ENCODE peak calls at places on chromosome 22, in eight cellular contexts. One of them, this sample, is unnamed. For H3K36me3 and H3K27me3, the result is how much of the 10 kb centered on the place peaks cover.

GRCh38 chr22:39135092-39135896 is 17.2 kb downstream of the CBX7 start:
- DNase-seq in spleen: peak
- DNase-seq in GM23248: peak
- DNase-seq in pancreas: peak
- DNase-seq in heart left ventricle: peak
- DNase-seq in Caco-2: peak
- DNase-seq in tibial nerve: no peak
- DNase-seq in colonic mucosa: no peak
- DNase-seq in this sample: no peak

GRCh38 chr22:48579915-48580279 is 1247.8 kb downstream of the BRD1 start:
- DNase-seq in colonic mucosa: no peak
- DNase-seq in GM23248: no peak
- DNase-seq in tibial nerve: no peak
- DNase-seq in Caco-2: no peak
- DNase-seq in heart left ventricle: peak
- DNase-seq in pancreas: no peak
- DNase-seq in spleen: no peak
- DNase-seq in this sample: no peak

GRCh38 chr22:39728236-39728860 is 157.8 kb downstream of the CACNA1I start:
- DNase-seq in heart left ventricle: no peak
- DNase-seq in pancreas: no peak
- DNase-seq in spleen: no peak
- DNase-seq in Caco-2: no peak
- DNase-seq in tibial nerve: no peak
- DNase-seq in colonic mucosa: no peak
- DNase-seq in GM23248: no peak
- DNase-seq in this sample: no peak

GRCh38 chr22:39089928-39090327 is 7.1 kb upstream of the APOBEC3H start:
- DNase-seq in tibial nerve: no peak
- DNase-seq in spleen: no peak
- DNase-seq in heart left ventricle: no peak
- DNase-seq in Caco-2: no peak
- DNase-seq in GM23248: peak
- DNase-seq in pancreas: no peak
- DNase-seq in colonic mucosa: no peak
- DNase-seq in this sample: no peak

GRCh38 chr22:27518583-27519437 is 282.7 kb downstream of the MN1 start:
- DNase-seq in pancreas: no peak
- DNase-seq in Caco-2: no peak
- DNase-seq in GM23248: peak
- DNase-seq in heart left ventricle: no peak
- DNase-seq in tibial nerve: no peak
- DNase-seq in colonic mucosa: no peak
- DNase-seq in spleen: no peak
- DNase-seq in this sample: no peak

GRCh38 chr22:37569009-37569920 is 9.0 kb downstream of the CDC42EP1 start:
- DNase-seq in tibial nerve: no peak
- DNase-seq in colonic mucosa: peak
- DNase-seq in GM23248: no peak
- DNase-seq in Caco-2: peak
- DNase-seq in heart left ventricle: no peak
- DNase-seq in spleen: no peak
- DNase-seq in pancreas: peak
- DNase-seq in this sample: no peak

GRCh38 chr22:23212061-23213030 is 32.0 kb downstream of the BCR start:
- DNase-seq in spleen: peak
- DNase-seq in GM23248: no peak
- DNase-seq in tibial nerve: no peak
- DNase-seq in heart left ventricle: no peak
- DNase-seq in Caco-2: no peak
- DNase-seq in pancreas: no peak
- DNase-seq in colonic mucosa: no peak
- DNase-seq in this sample: no peak

GRCh38 chr22:45268167-45268957 is 16.4 kb upstream of the UPK3A start:
- DNase-seq in pancreas: peak
- DNase-seq in colonic mucosa: no peak
- DNase-seq in GM23248: peak
- DNase-seq in spleen: peak
- DNase-seq in tibial nerve: no peak
- DNase-seq in Caco-2: peak
- DNase-seq in heart left ventricle: peak
- DNase-seq in this sample: no peak

GRCh38 chr22:48838376-48838775 is 989.3 kb downstream of the BRD1 start:
- DNase-seq in spleen: peak
- DNase-seq in tibial nerve: no peak
- DNase-seq in GM23248: no peak
- DNase-seq in heart left ventricle: peak
- DNase-seq in pancreas: no peak
- DNase-seq in Caco-2: no peak
- DNase-seq in colonic mucosa: no peak
- DNase-seq in this sample: no peak

GRCh38 chr22:30882181-30882771 is 86.3 kb downstream of the MORC2 start:
- DNase-seq in pancreas: peak
- DNase-seq in Caco-2: no peak
- DNase-seq in colonic mucosa: no peak
- DNase-seq in heart left ventricle: no peak
- DNase-seq in spleen: no peak
- DNase-seq in GM23248: no peak
- DNase-seq in tibial nerve: no peak
- DNase-seq in this sample: no peak

GRCh38 chr22:44894321-44894720 is 115.5 kb downstream of the PHF21B start:
- DNase-seq in tibial nerve: no peak
- DNase-seq in colonic mucosa: no peak
- DNase-seq in GM23248: no peak
- DNase-seq in Caco-2: no peak
- DNase-seq in pancreas: no peak
- DNase-seq in spleen: no peak
- DNase-seq in heart left ventricle: no peak
- DNase-seq in this sample: no peak

DNA sequence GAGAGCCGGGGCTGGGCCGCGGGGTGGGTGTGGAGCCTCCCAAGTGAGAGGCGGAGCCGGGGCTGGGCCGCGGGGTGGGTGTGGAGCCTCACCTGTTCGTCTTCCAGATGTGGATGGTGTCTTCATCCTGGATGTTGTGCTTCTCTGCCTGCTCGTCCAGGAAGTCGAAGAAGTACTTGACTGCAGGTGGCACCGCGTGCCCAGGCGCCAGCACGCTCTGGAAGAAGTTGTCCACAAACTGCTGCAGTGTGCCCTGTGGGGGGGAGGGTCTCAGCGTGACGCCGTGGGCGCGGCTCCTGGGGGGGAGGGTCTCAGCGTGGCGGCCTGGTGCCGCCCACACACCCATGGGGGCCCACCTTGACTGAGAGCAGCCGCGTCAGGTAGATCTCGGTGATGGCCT is 7.6 kb upstream of the MAPK11 start:
- DNase-seq in spleen: no peak
- DNase-seq in Caco-2: no peak
- DNase-seq in heart left ventricle: no peak
- DNase-seq in colonic mucosa: no peak
- DNase-seq in pancreas: no peak
- DNase-seq in GM23248: no peak
- DNase-seq in tibial nerve: no peak
- DNase-seq in this sample: no peak
- H3K36me3 ChIP-seq in spleen: under half
- H3K36me3 ChIP-seq in Caco-2: under half
- H3K36me3 ChIP-seq in heart left ventricle: half or more
- H3K36me3 ChIP-seq in colonic mucosa: under half
- H3K36me3 ChIP-seq in pancreas: half or more
- H3K36me3 ChIP-seq in GM23248: under half
- H3K36me3 ChIP-seq in tibial nerve: under half
- H3K36me3 ChIP-seq in this sample: under half

DNA sequence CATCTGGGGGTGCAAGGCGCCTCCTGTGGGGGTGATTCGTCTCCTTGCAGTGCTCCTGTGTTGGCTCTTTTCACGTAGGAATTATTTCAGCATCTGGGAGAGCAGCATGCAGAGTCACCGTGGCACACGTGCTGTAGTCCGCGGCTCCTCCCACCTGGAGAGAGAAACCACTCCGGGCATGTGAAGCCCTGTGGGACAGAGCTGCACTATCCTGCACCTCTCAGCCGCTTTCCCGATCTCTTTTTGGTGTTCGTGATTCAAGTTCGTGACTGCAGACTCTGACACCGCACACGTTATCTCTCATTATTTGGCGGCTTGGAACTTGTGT is 394.6 kb downstream of the TBC1D22A start:
- DNase-seq in spleen: no peak
- DNase-seq in GM23248: no peak
- DNase-seq in colonic mucosa: no peak
- DNase-seq in Caco-2: no peak
- DNase-seq in pancreas: peak
- DNase-seq in heart left ventricle: no peak
- DNase-seq in tibial nerve: no peak
- DNase-seq in this sample: no peak
- H3K27me3 ChIP-seq in spleen: under half
- H3K27me3 ChIP-seq in GM23248: under half
- H3K27me3 ChIP-seq in colonic mucosa: under half
- H3K27me3 ChIP-seq in Caco-2: under half
- H3K27me3 ChIP-seq in pancreas: under half
- H3K27me3 ChIP-seq in heart left ventricle: under half
- H3K27me3 ChIP-seq in tibial nerve: under half
- H3K27me3 ChIP-seq in this sample: under half

DNA sequence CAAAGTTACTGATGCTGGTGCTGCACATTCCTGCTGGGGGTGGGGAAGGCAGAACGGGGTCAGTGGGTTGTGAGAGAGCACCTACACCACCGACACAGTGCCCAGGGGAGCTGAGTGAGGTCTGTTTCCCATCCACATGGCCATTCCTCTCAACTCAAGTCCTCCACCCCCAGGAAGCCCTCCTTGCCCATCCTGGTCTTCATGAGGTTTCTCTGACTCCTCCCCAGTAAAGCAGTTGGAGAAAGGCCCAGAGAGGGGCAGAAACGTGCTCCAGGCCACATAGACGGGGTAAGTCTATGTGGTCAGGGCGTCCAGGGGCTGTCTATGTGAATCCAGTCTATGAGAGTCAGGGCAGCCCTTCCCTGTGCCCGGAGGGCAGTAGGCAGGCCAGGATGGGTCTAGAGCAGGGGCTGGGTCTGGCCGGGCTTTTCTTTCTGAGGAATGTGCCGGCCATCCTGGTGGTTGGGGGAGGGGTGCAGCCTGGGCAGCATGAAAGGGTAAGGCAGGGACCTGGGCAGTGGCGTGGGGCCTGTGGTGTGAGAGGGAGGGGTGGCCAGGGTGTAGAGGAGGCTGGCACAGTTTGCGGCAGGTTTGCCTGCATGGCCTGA is 11.8 kb downstream of the GUCD1 start:
- DNase-seq in Caco-2: no peak
- DNase-seq in heart left ventricle: no peak
- DNase-seq in spleen: no peak
- DNase-seq in tibial nerve: no peak
- DNase-seq in pancreas: no peak
- DNase-seq in colonic mucosa: no peak
- DNase-seq in GM23248: no peak
- DNase-seq in this sample: no peak
- H3K36me3 ChIP-seq in Caco-2: under half
- H3K36me3 ChIP-seq in heart left ventricle: half or more
- H3K36me3 ChIP-seq in spleen: under half
- H3K36me3 ChIP-seq in tibial nerve: under half
- H3K36me3 ChIP-seq in pancreas: half or more
- H3K36me3 ChIP-seq in colonic mucosa: under half
- H3K36me3 ChIP-seq in GM23248: under half
- H3K36me3 ChIP-seq in this sample: half or more

DNA sequence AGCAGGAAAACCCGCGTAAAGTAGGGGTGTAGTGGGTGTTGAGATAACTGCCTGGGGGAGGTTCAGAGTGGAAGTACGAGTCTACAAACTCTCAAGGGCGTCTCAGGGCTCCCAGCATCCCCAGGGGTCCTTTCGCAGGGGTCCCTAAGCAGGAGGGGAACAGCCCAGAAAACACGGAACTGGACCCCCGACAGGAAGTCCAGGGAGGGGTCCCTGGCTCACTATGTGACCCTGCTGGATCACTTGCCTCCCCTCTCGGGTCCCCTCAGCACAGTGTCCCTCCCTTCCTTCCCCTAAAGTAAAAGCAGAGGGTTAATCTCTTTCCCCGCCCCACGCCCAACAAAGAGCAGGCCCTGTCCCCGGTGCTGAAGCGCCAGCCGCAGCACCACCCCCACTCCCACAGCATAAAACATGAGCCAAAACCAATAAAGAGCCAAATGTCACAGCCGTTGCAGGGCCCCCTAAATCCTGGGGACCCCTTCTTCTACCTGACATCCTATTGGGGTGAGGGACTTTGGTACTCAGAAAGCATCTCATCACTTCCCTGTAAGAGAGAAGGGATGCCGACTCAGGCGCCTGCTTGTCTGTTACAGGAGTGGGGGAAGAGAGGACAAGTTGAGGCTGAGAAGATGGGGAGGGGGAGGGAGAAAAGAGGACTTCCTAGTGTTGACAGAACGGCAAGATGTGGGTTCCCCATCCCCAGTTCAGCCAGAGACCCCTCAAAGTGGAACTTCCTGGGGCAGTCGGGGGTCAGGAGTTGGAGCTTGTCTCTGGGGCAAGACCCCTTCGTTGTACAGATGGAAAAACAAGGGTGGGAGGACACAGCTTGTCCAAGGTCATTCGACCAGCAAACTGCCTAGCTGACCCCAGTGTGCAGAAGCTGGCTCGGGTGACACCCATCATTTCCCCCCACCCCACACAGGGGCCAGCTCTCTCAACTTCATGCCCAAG is 1.4 kb upstream of the NEFH start:
- DNase-seq in tibial nerve: no peak
- DNase-seq in colonic mucosa: no peak
- DNase-seq in spleen: no peak
- DNase-seq in GM23248: peak
- DNase-seq in pancreas: no peak
- DNase-seq in heart left ventricle: no peak
- DNase-seq in Caco-2: no peak
- DNase-seq in this sample: peak
- H3K27me3 ChIP-seq in tibial nerve: under half
- H3K27me3 ChIP-seq in colonic mucosa: under half
- H3K27me3 ChIP-seq in spleen: half or more
- H3K27me3 ChIP-seq in GM23248: under half
- H3K27me3 ChIP-seq in pancreas: under half
- H3K27me3 ChIP-seq in heart left ventricle: under half
- H3K27me3 ChIP-seq in Caco-2: under half
- H3K27me3 ChIP-seq in this sample: under half

GRCh38 chr22:29291215-29291614 is 15.2 kb upstream of the GAS2L1 start:
- DNase-seq in GM23248: no peak
- DNase-seq in spleen: no peak
- DNase-seq in colonic mucosa: no peak
- DNase-seq in Caco-2: no peak
- DNase-seq in tibial nerve: no peak
- DNase-seq in pancreas: no peak
- DNase-seq in heart left ventricle: no peak
- DNase-seq in this sample: no peak
- H3K36me3 ChIP-seq in GM23248: half or more
- H3K36me3 ChIP-seq in spleen: under half
- H3K36me3 ChIP-seq in colonic mucosa: half or more
- H3K36me3 ChIP-seq in Caco-2: under half
- H3K36me3 ChIP-seq in tibial nerve: under half
- H3K36me3 ChIP-seq in pancreas: half or more
- H3K36me3 ChIP-seq in heart left ventricle: half or more
- H3K36me3 ChIP-seq in this sample: half or more

This sample was measured in CD4-positive, CD25-positive, alpha-beta regulatory T cell.